ENCODE peak calls at places on chromosomes 2 and 18, in six cellular contexts. Z is EL, X is Daoy, B is adrenal gland, A is astrocyte of the spinal cord, D is AG04450. I is an unnamed sample.

GRCh38 chr2:228181098-228182019 is at the start of gene SPHKAP:
- DNase-seq in D (no peak), A (no peak), B (no peak), Z (peak; percentile 27), X (no peak), I (peak; percentile 60)

GRCh38 chr2:178225011-178225817 is 30.9 kb downstream of the OSBPL6 start:
- DNase-seq in Z (peak; percentile 71), A (peak; percentile 91), X (peak; percentile 15), B (no peak), D (no peak), I (no peak)

GRCh38 chr18:56240405-56240804 is 398.0 kb downstream of the TXNL1 start:
- DNase-seq in D (peak; percentile 92), A (peak; percentile 63), Z (peak; percentile 39), X (no peak), B (no peak), I (no peak)

GRCh38 chr2:118859157-118859770 is 11.8 kb upstream of the EN1 start:
- DNase-seq in X (no peak), Z (no peak), D (no peak), B (no peak), A (no peak), I (no peak)

GRCh38 chr2:235270951-235271350 is 222.9 kb upstream of the AGAP1 start:
- DNase-seq in D (no peak), B (no peak), A (peak; percentile 87), X (peak; percentile 67), Z (peak; percentile 67), I (no peak)

GRCh38 chr2:231339318-231339717 is 56.2 kb upstream of the B3GNT7 start:
- DNase-seq in D (no peak), Z (no peak), B (no peak), X (no peak), A (no peak), I (no peak)

GRCh38 chr2:120547662-120548061 is 188.0 kb upstream of the GLI2 start:
- DNase-seq in Z (no peak), X (no peak), B (no peak), A (no peak), D (no peak), I (no peak)

GRCh38 chr18:50097702-50098101 is 97.2 kb downstream of the MYO5B start:
- DNase-seq in D (no peak), X (peak; percentile 49), Z (no peak), B (no peak), A (peak; percentile 32), I (no peak)

GRCh38 chr2:203016716-203017115 is 2.0 kb downstream of the NBEAL1 start:
- DNase-seq in Z (no peak), B (no peak), D (no peak), X (no peak), A (no peak), I (no peak)

GRCh38 chr18:9741821-9742541 is 33.9 kb downstream of the RAB31 start:
- DNase-seq in Z (peak; percentile 54), X (peak; percentile 80), A (peak; percentile 39), B (peak; percentile 47), D (no peak), I (peak; percentile 57)

GRCh38 chr2:207930747-207931146 is 94.6 kb downstream of the PLEKHM3 start:
- DNase-seq in Z (no peak), D (no peak), B (peak; percentile 44), A (no peak), X (no peak), I (no peak)

GRCh38 chr2:224034027-224034426 is 5.1 kb downstream of the SERPINE2 start:
- DNase-seq in D (no peak), X (no peak), A (no peak), B (no peak), Z (no peak), I (no peak)

GRCh38 chr2:240229603-240230423 is 89.4 kb upstream of the OTOS start:
- DNase-seq in X (no peak), Z (no peak), A (no peak), B (peak; percentile 65), D (no peak), I (peak; percentile 19)

GRCh38 chr2:188693771-188694170 is 280.4 kb upstream of the COL3A1 start:
- DNase-seq in D (no peak), B (no peak), A (no peak), Z (no peak), X (no peak), I (no peak)

GRCh38 chr2:20351555-20352229 is 1.0 kb upstream of the PUM2 start:
- DNase-seq in X (no peak), D (no peak), A (no peak), B (no peak), Z (no peak), I (no peak)

GRCh38 chr2:60318544-60318943 is 234.9 kb downstream of the BCL11A start:
- DNase-seq in B (no peak), D (no peak), A (no peak), Z (no peak), X (peak; percentile 39), I (peak; percentile 56)

GRCh38 chr2:111198701-111199100 is 78.0 kb downstream of the BCL2L11 start:
- DNase-seq in Z (no peak), X (no peak), B (no peak), A (no peak), D (no peak), I (no peak)

GRCh38 chr2:46173030-46173429 is 124.2 kb upstream of the EPAS1 start:
- DNase-seq in A (no peak), Z (no peak), X (no peak), D (no peak), B (no peak), I (no peak)

GRCh38 chr2:217890445-217890844 is 112.3 kb downstream of the TNS1 start:
- DNase-seq in A (peak; percentile 96), B (peak; percentile 88), Z (peak; percentile 75), D (peak; percentile 62), X (peak; percentile 71), I (no peak)

GRCh38 chr2:49770919-49771318 is 616.6 kb upstream of the FSHR start:
- DNase-seq in B (peak; percentile 22), Z (no peak), X (no peak), A (peak; percentile 9), D (no peak), I (peak; percentile 78)

GRCh38 chr2:95348609-95349567 is 51.7 kb downstream of the KCNIP3 start:
- DNase-seq in Z (no peak), B (no peak), A (no peak), X (peak; percentile 53), D (no peak), I (peak; percentile 32)

GRCh38 chr2:232668805-232669444 is 28.2 kb upstream of the GIGYF2 start:
- DNase-seq in B (no peak), D (no peak), Z (peak; percentile 12), A (peak; percentile 24), X (peak; percentile 23), I (peak; percentile 61)

GRCh38 chr18:55559735-55560134 is 28.3 kb downstream of the TCF4 start:
- DNase-seq in D (no peak), Z (no peak), B (no peak), X (no peak), A (no peak), I (no peak)

GRCh38 chr2:44083054-44083453 is 85.6 kb upstream of the PPM1B start:
- DNase-seq in Z (no peak), A (no peak), D (no peak), X (no peak), B (no peak), I (no peak)

GRCh38 chr2:200306969-200307811 is 697 bp downstream of the SPATS2L start:
- DNase-seq in Z (peak; percentile 53), B (peak; percentile 30), D (no peak), A (peak; percentile 37), X (peak; percentile 67), I (peak; percentile 71)

GRCh38 chr2:145593991-145594702 is 1074.2 kb upstream of the ZEB2 start:
- DNase-seq in B (no peak), Z (peak; percentile 92), D (peak; percentile 34), X (peak; percentile 55), A (peak; percentile 85), I (no peak)

GRCh38 chr2:229775614-229776313 is 61.4 kb upstream of the DNER start:
- DNase-seq in X (no peak), D (no peak), Z (peak; percentile 20), B (no peak), A (peak; percentile 34), I (no peak)

GRCh38 chr2:186526281-186526680 is 40.2 kb downstream of the ZC3H15 start:
- DNase-seq in Z (no peak), A (no peak), X (no peak), D (no peak), B (no peak), I (no peak)

GRCh38 chr2:204339212-204339715 is 206.0 kb upstream of the PARD3B start:
- DNase-seq in D (no peak), A (no peak), Z (peak; percentile 23), B (no peak), X (no peak), I (no peak)

GRCh38 chr2:38601463-38602135 is 1.1 kb downstream of the HNRNPLL start:
- DNase-seq in Z (peak; percentile 48), D (no peak), A (peak; percentile 58), X (peak; percentile 15), B (no peak), I (no peak)

GRCh38 chr18:42446195-42446594 is 491.2 kb downstream of the PIK3C3 start:
- DNase-seq in X (no peak), Z (no peak), A (peak; percentile 92), B (no peak), D (no peak), I (no peak)

GRCh38 chr2:237459741-237460174 is 27.3 kb upstream of the MLPH start:
- DNase-seq in X (peak; percentile 80), B (no peak), Z (peak; percentile 85), A (peak; percentile 90), D (no peak), I (no peak)

GRCh38 chr2:3606370-3607124 is 11.6 kb downstream of the COLEC11 start:
- DNase-seq in A (no peak), B (no peak), D (no peak), X (no peak), Z (no peak), I (peak; percentile 42)

GRCh38 chr2:24840164-24840869 is 47.1 kb downstream of the CENPO start:
- DNase-seq in X (no peak), D (no peak), B (no peak), A (no peak), Z (no peak), I (no peak)

GRCh38 chr2:168589236-168589635 is 133.2 kb downstream of the CERS6 start:
- DNase-seq in D (no peak), X (no peak), Z (no peak), A (no peak), B (no peak), I (no peak)

GRCh38 chr2:86750240-86750839 is 30.2 kb downstream of the RMND5A start:
- DNase-seq in Z (no peak), A (peak; percentile 10), D (no peak), B (no peak), X (no peak), I (no peak)

GRCh38 chr18:2985628-2986027 is 27.3 kb downstream of the LPIN2 start:
- DNase-seq in Z (peak; percentile 45), B (no peak), D (no peak), X (no peak), A (peak; percentile 63), I (no peak)